ENCODE peak calls at places on chromosomes 7 and 10, in nine cellular contexts. J is CD4-positive, alpha-beta T cell; E is chondrocyte; A is osteocyte; V is heart left ventricle; K is gastrocnemius medialis; W is HCT116; S is fibroblast of the aortic adventitia; D is CD8-positive, alpha-beta T cell. T is an unnamed sample.

GRCh38 chr7:7719235-7719634 is 828 bp upstream of the RPA3 start:
- DNase-seq in J (peak), E (no peak), A (no peak), V (no peak), K (peak), W (peak), S (peak), D (peak), T (peak)

GRCh38 chr10:91672021-91672608 is 39.2 kb upstream of the PPP1R3C start:
- DNase-seq in J (no peak), E (no peak), A (no peak), V (no peak), K (no peak), W (no peak), S (peak), D (no peak), T (no peak)

GRCh38 chr7:359776-360361 is 69.9 kb downstream of the FOXL3 start:
- DNase-seq in J (no peak), E (peak), A (no peak), V (no peak), K (no peak), W (no peak), S (no peak), D (no peak), T (no peak)

GRCh38 chr7:140689199-140690152 is 7.0 kb upstream of the NDUFB2 start:
- DNase-seq in J (no peak), E (no peak), A (peak), V (no peak), K (no peak), W (no peak), S (no peak), D (no peak), T (no peak)

GRCh38 chr10:92387289-92387940 is 96.4 kb downstream of the MARCHF5 start:
- DNase-seq in J (no peak), E (no peak), A (no peak), V (peak), K (no peak), W (peak), S (peak), D (no peak), T (no peak)

GRCh38 chr7:23490357-23491131 is 20.3 kb upstream of the IGF2BP3 start:
- DNase-seq in J (peak), E (no peak), A (peak), V (peak), K (no peak), W (no peak), S (peak), D (peak), T (no peak)

GRCh38 chr10:7861509-7862120 is 43.3 kb downstream of the TAF3 start:
- DNase-seq in J (no peak), E (no peak), A (no peak), V (no peak), K (no peak), W (no peak), S (no peak), D (no peak), T (no peak)

GRCh38 chr7:50552921-50553320 is 12.3 kb downstream of the DDC start:
- DNase-seq in J (no peak), E (no peak), A (peak), V (no peak), K (no peak), W (no peak), S (peak), D (no peak), T (peak)

GRCh38 chr10:127570036-127570435 is 20.9 kb downstream of the NPS start:
- DNase-seq in J (no peak), E (no peak), A (no peak), V (no peak), K (no peak), W (no peak), S (no peak), D (no peak), T (no peak)

GRCh38 chr7:32506266-32507054 is 11.2 kb downstream of the AVL9 start:
- DNase-seq in J (no peak), E (no peak), A (peak), V (no peak), K (no peak), W (peak), S (peak), D (no peak), T (peak)

GRCh38 chr10:85317827-85318226 is 989.4 kb downstream of the CCSER2 start:
- DNase-seq in J (no peak), E (no peak), A (no peak), V (no peak), K (no peak), W (no peak), S (no peak), D (no peak), T (no peak)
- TF ChIP-seq CTCF in J (no peak), E (peak), A (no peak), V (no peak), K (no peak), W (peak), S (no peak), D (no peak), T (no peak)

GRCh38 chr10:62528441-62528840 is 154.3 kb downstream of the ZNF365 start:
- DNase-seq in J (no peak), E (no peak), A (no peak), V (no peak), K (no peak), W (no peak), S (no peak), D (no peak), T (no peak)

DNA sequence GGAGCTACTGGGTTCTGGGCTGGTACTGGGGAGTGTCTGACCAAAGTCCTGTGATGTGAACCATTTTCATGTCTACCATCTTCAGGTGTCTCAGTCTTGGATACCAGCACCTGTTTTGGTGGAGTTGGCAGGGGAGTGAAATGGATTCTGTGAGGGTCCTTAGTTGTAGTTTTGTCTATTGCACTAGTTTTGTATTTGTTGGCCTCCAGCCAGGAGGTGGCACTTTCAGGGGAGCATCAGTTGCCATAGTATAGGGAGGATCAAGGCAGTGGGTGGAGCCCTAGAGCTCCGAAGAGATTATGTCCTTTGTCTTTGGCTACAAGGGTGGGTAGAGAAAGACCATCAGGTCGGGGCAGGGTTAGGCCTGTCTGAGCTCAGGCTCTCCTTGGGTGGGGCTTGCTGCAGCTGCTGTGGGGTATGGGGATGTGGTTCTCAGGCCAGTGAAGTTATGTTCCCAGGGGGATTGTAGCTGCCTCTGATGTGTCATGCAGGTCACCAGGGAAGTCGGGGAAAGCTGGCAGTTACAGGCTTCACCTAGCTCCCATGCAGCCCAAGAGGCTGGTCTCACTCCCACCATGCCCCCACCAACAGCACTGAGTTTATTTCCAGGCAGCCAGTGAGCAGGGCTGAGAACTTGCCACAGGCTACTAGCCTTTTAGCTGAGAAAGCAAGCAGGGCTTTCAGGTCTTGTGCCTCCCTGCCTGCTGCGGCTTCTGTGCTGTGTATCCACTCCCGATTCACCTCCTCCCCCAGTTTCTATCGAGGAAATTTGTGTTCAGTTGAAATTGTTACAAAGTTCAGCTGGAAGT is 153.1 kb downstream of the ZNF365 start:
- DNase-seq in J (no peak), E (no peak), A (no peak), V (no peak), K (no peak), W (no peak), S (no peak), D (peak), T (no peak)
- TF ChIP-seq CTCF in J (no peak), E (no peak), A (no peak), V (no peak), K (no peak), W (no peak), S (no peak), D (no peak), T (no peak)

GRCh38 chr7:138773817-138774216 is 24.0 kb upstream of the TMEM213 start:
- DNase-seq in J (no peak), E (no peak), A (no peak), V (no peak), K (no peak), W (no peak), S (no peak), D (no peak), T (no peak)
- TF ChIP-seq CTCF in J (no peak), E (no peak), A (no peak), V (no peak), K (no peak), W (no peak), S (no peak), D (no peak), T (no peak)

DNA sequence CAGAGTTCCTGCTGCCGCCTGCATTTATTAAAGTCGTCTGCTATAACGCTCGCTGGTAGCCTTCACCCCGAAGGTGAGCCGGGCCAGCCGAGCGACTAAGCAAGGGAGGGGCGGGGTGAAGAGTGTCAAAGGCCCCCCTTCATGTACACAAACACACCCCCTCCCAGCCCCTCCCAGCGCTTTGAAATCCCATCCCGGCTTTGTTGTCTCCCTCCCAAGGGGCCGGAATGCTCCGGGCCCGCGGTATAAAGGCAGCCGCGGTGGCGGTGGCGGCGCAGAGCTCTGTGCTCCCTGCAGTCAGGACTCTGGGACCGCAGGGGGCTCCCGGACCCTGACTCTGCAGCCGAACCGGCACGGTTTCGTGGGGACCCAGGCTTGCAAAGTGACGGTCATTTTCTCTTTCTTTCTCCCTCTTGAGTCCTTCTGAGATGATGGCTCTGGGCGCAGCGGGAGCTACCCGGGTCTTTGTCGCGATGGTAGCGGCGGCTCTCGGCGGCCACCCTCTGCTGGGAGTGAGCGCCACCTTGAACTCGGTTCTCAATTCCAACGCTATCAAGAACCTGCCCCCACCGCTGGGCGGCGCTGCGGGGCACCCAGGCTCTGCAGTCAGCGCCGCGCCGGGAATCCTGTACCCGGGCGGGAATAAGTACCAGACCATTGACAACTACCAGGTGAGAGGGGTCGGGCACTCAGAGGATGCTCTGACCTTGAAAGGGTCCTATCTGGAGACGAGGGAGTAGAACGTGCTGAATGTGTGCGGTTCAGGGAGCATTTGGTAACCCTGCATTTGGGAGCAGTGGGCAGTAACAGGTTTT is at the start of gene DKK1:
- DNase-seq in J (no peak), E (peak), A (peak), V (peak), K (peak), W (peak), S (peak), D (no peak), T (peak)
- TF ChIP-seq CTCF in J (no peak), E (peak), A (peak), V (peak), K (peak), W (peak), S (peak), D (no peak), T (peak)

DNA sequence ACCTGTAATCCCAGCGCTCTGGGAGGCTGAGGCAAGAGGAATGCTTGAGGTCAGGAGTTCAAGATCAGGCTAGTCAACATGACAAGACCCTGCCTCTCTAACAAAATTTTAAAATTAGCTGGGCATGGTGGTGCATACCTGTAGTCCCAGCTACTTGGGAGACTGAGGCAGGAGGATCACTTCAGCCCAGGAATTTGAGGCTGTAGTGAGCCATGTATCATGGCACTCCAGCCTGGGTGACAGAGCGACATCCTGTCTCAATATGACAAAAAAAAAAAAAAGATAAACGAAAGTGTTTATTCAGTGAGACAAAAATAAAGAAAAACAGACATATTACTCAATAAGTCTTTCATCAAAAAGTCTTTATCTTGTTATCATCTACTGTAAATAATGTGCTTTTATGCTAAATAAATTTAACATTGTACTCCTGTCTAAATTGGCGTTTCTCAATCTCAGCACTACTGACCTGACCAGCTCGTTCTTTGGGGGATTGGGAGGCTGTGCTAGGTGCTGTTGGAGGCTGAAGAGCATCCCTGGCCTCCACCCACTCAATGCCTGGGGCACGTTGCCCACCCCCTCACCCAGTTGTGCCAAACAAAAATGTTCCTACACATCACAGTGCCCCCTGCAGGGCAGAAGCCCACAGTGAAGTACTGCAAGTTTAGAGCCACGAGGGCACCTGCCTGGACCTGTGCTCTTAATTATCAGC is 57.7 kb downstream of the NCAPG2 start:
- DNase-seq in J (no peak), E (peak), A (no peak), V (no peak), K (no peak), W (no peak), S (no peak), D (no peak), T (no peak)
- TF ChIP-seq CTCF in J (peak), E (peak), A (peak), V (no peak), K (no peak), W (peak), S (peak), D (no peak), T (peak)

GRCh38 chr10:86363184-86363832 is 3.3 kb downstream of the GRID1 start:
- DNase-seq in J (no peak), E (peak), A (no peak), V (peak), K (no peak), W (no peak), S (no peak), D (no peak), T (no peak)
- TF ChIP-seq CTCF in J (no peak), E (peak), A (peak), V (peak), K (no peak), W (no peak), S (no peak), D (no peak), T (no peak)

GRCh38 chr7:12434012-12434642 is 30.5 kb upstream of the VWDE start:
- DNase-seq in J (no peak), E (no peak), A (no peak), V (no peak), K (no peak), W (no peak), S (no peak), D (no peak), T (no peak)
- TF ChIP-seq CTCF in J (peak), E (peak), A (peak), V (peak), K (no peak), W (peak), S (peak), D (peak), T (peak)

GRCh38 chr10:774223-774622 is 84.8 kb upstream of the DIP2C start:
- DNase-seq in J (no peak), E (no peak), A (no peak), V (no peak), K (no peak), W (no peak), S (no peak), D (no peak), T (no peak)
- TF ChIP-seq CTCF in J (no peak), E (no peak), A (no peak), V (no peak), K (no peak), W (no peak), S (no peak), D (no peak), T (no peak)

GRCh38 chr7:102433319-102434038 is at the start of gene ORAI2:
- DNase-seq in J (peak), E (no peak), A (peak), V (peak), K (peak), W (no peak), S (peak), D (peak), T (peak)
- TF ChIP-seq CTCF in J (no peak), E (peak), A (no peak), V (no peak), K (no peak), W (no peak), S (no peak), D (no peak), T (no peak)